ENCODE peak calls at places on chromosome 10, in four cellular contexts. N is PC-3, U is fibroblast of lung, G is A549. M is an unnamed sample.

GRCh38 chr10:50550291-50550839 is 73.4 kb downstream of the SGMS1 start:
- DNase-seq in N (no peak), U (peak), G (no peak), M (no peak)

GRCh38 chr10:92742331-92743228 is 52.8 kb downstream of the HHEX start:
- DNase-seq in N (no peak), U (no peak), G (no peak), M (peak)

GRCh38 chr10:4316166-4316810 is 509.7 kb upstream of the AKR1E2 start:
- DNase-seq in N (no peak), U (peak), G (no peak), M (no peak)

GRCh38 chr10:63436225-63436624 is 29.6 kb downstream of the JMJD1C start:
- DNase-seq in N (no peak), U (no peak), G (no peak), M (no peak)

GRCh38 chr10:43287056-43288007 is 20.5 kb upstream of the RASGEF1A start:
- DNase-seq in N (peak), U (no peak), G (peak), M (peak)

GRCh38 chr10:74825371-74826141 is 844 bp upstream of the KAT6B start:
- DNase-seq in N (peak), U (no peak), G (peak), M (peak)

GRCh38 chr10:99539120-99539519 is 6.4 kb downstream of the NKX2-3 start:
- DNase-seq in N (no peak), U (no peak), G (no peak), M (no peak)

GRCh38 chr10:131650169-131650705 is 250.6 kb upstream of the PPP2R2D start:
- DNase-seq in N (no peak), U (no peak), G (no peak), M (no peak)

GRCh38 chr10:97123713-97124112 is 62.0 kb downstream of the SLIT1 start:
- DNase-seq in N (no peak), U (no peak), G (no peak), M (no peak)

GRCh38 chr10:102299873-102300272 is 54.5 kb downstream of the GBF1 start:
- DNase-seq in N (peak), U (peak), G (no peak), M (no peak)

GRCh38 chr10:131125511-131126225 is 185.9 kb downstream of the TCERG1L start:
- DNase-seq in N (no peak), U (no peak), G (no peak), M (no peak)

GRCh38 chr10:90604636-90605035 is 253.2 kb downstream of the HTR7 start:
- DNase-seq in N (no peak), U (no peak), G (no peak), M (no peak)

GRCh38 chr10:46538155-46538554 is 18.3 kb downstream of the GPRIN2 start:
- DNase-seq in N (no peak), U (no peak), G (no peak), M (no peak)

GRCh38 chr10:84534168-84534567 is 205.8 kb downstream of the CCSER2 start:
- DNase-seq in N (no peak), U (no peak), G (no peak), M (no peak)

GRCh38 chr10:18261660-18262292 is 121.6 kb downstream of the CACNB2 start:
- DNase-seq in N (no peak), U (no peak), G (no peak), M (no peak)

GRCh38 chr10:103733002-103733419 is 122.4 kb downstream of the SH3PXD2A start:
- DNase-seq in N (no peak), U (no peak), G (no peak), M (no peak)

GRCh38 chr10:14074062-14074884 is 256.5 kb downstream of the FRMD4A start:
- DNase-seq in N (peak), U (peak), G (peak), M (no peak)

GRCh38 chr10:114502071-114502470 is 97.8 kb upstream of the AFAP1L2 start:
- DNase-seq in N (no peak), U (no peak), G (no peak), M (no peak)

GRCh38 chr10:13056461-13057077 is 43.4 kb upstream of the OPTN start:
- DNase-seq in N (peak), U (peak), G (peak), M (no peak)

GRCh38 chr10:131444862-131445461 is 133.4 kb upstream of the TCERG1L start:
- DNase-seq in N (no peak), U (no peak), G (no peak), M (no peak)

GRCh38 chr10:34254596-34254995 is 560.5 kb downstream of the PARD3 start:
- DNase-seq in N (peak), U (peak), G (peak), M (no peak)

GRCh38 chr10:89494068-89494467 is 41.3 kb downstream of the SLC16A12 start:
- DNase-seq in N (no peak), U (no peak), G (no peak), M (no peak)

GRCh38 chr10:114879541-114880158 is 58.1 kb downstream of the FHIP2A start:
- DNase-seq in N (peak), U (peak), G (peak), M (peak)

GRCh38 chr10:72316748-72317435 is 37.8 kb downstream of the DNAJB12 start:
- DNase-seq in N (no peak), U (no peak), G (no peak), M (no peak)

GRCh38 chr10:67663449-67664087 is 32.4 kb downstream of the CTNNA3 start:
- DNase-seq in N (no peak), U (no peak), G (no peak), M (no peak)

GRCh38 chr10:36888925-36889573 is 236.3 kb upstream of the ANKRD30A start:
- DNase-seq in N (peak), U (no peak), G (peak), M (peak)

GRCh38 chr10:110215751-110216150 is 8.3 kb downstream of the MXI1 start:
- DNase-seq in N (no peak), U (no peak), G (no peak), M (no peak)
- H3K4me2 ChIP-seq in N (no peak), U (no peak), G (no peak), M (no peak)

DNA sequence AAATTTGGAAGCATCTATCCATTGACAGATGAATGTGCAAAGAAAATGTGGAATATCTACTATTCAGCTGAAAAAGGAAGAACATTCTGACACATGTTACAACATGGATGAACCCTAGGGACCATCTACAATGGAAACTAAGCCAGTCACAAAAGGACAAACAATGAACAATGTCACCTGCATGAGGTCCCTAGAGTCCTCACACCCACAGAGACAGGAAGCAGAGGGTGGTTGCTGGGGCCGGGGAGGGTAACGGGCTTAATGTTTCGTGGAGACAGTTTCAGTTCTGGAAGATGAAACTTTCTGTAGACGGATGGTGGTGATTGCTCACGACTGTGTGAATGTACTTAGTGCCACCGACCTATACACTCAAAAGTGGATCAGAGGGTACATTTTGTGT is 282.9 kb downstream of the ADARB2 start:
- DNase-seq in N (no peak), U (no peak), G (no peak), M (peak)
- H3K4me2 ChIP-seq in N (no peak), U (no peak), G (no peak), M (no peak)

GRCh38 chr10:31419394-31420063 is 100.5 kb downstream of the ZEB1 start:
- DNase-seq in N (peak), U (peak), G (no peak), M (no peak)

GRCh38 chr10:31422634-31423033 is 103.6 kb downstream of the ZEB1 start:
- DNase-seq in N (no peak), U (no peak), G (no peak), M (no peak)

GRCh38 chr10:31418481-31418880 is 99.5 kb downstream of the ZEB1 start:
- DNase-seq in N (no peak), U (no peak), G (no peak), M (no peak)

GRCh38 chr10:31424473-31424872 is 105.5 kb downstream of the ZEB1 start:
- DNase-seq in N (no peak), U (no peak), G (no peak), M (no peak)

GRCh38 chr10:31421322-31421721 is 102.3 kb downstream of the ZEB1 start:
- DNase-seq in N (no peak), U (no peak), G (no peak), M (no peak)
- H3K4me2 ChIP-seq in N (no peak), U (no peak), G (no peak), M (no peak)

GRCh38 chr10:29946614-29946952 is 112.8 kb downstream of the JCAD start:
- DNase-seq in N (no peak), U (no peak), G (no peak), M (no peak)
- H3K4me2 ChIP-seq in N (no peak), U (no peak), G (no peak), M (no peak)

DNA sequence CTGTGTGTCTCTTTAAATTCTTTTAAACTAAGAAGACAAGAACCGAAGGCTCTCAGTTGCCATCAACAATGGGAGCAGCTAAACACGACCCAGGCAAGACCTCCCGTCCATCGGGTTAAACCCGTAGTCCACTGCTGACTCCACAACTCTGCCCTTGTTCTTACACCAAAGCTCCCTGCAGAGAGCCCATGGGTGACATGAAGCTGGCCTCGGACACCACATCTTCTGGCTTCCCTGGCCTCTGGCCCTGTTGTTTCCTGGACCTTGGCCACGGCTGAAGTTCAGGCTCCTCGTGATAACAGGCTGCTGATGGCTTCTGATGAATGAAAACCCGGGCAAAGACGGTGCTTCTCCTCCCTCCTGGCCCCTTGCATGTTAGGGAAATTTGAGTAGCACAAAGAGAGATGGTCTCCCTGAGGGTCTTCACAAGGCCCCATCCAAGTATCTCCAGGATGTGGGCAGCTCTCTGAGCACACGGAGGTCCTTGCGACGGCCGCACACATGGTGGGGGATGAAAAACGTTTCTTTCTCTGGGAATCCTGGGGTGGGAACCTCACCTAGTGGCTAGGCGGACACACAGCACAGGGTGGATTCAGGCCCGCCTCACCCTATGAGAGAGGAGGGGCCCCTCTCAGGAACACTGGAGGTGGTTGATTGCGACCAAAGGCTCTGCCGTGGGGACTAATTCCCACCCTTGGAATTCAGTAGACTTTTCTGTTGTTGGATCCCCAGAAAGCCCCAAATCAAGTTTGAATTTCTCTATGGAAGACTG is 271.1 kb downstream of the ADARB2 start:
- DNase-seq in N (no peak), U (no peak), G (no peak), M (no peak)
- H3K4me2 ChIP-seq in N (peak), U (no peak), G (peak), M (peak)

GRCh38 chr10:31583358-31583757 is 264.3 kb downstream of the ZEB1 start:
- DNase-seq in N (no peak), U (no peak), G (no peak), M (no peak)

GRCh38 chr10:31584789-31585406 is 265.9 kb downstream of the ZEB1 start:
- DNase-seq in N (no peak), U (peak), G (no peak), M (no peak)

GRCh38 chr10:31584098-31584631 is 265.1 kb downstream of the ZEB1 start:
- DNase-seq in N (no peak), U (no peak), G (no peak), M (no peak)

GRCh38 chr10:31587691-31588090 is 268.7 kb downstream of the ZEB1 start:
- DNase-seq in N (no peak), U (no peak), G (no peak), M (no peak)

GRCh38 chr10:31586708-31587107 is 267.7 kb downstream of the ZEB1 start:
- DNase-seq in N (no peak), U (no peak), G (no peak), M (no peak)
- H3K4me2 ChIP-seq in N (no peak), U (no peak), G (no peak), M (no peak)

GRCh38 chr10:30775779-30776591 is 146.4 kb upstream of the LYZL2 start:
- DNase-seq in N (no peak), U (peak), G (no peak), M (no peak)
- H3K4me2 ChIP-seq in N (no peak), U (no peak), G (no peak), M (no peak)

GRCh38 chr10:124532106-124532641 is 70.6 kb downstream of the LHPP start:
- DNase-seq in N (peak), U (no peak), G (peak), M (peak)
- H3K4me2 ChIP-seq in N (no peak), U (no peak), G (no peak), M (no peak)

GRCh38 chr10:79378647-79379511 is 31.6 kb downstream of the PPIF start:
- DNase-seq in N (no peak), U (no peak), G (no peak), M (no peak)
- H3K4me2 ChIP-seq in N (no peak), U (no peak), G (no peak), M (no peak)